ENCODE peak calls at places on chromosomes 11 and 22, in four cellular contexts. B is mucosa of descending colon, I is Caki2, Y is brain microvascular endothelial cell. G is an unnamed sample.

GRCh38 chr11:36016263-36016662 is 72.4 kb downstream of the LDLRAD3 start:
- DNase-seq in B (no peak), Y (no peak), I (no peak), G (no peak)

GRCh38 chr11:61267437-61267841 is 26.5 kb downstream of the PGA5 start:
- DNase-seq in Y (no peak), I (no peak), B (no peak), G (no peak)

GRCh38 chr22:42683599-42684283 is 34.5 kb upstream of the CYB5R3 start:
- DNase-seq in I (no peak), Y (no peak), B (peak), G (peak)

GRCh38 chr11:2675540-2675939 is 24.3 kb downstream of the KCNQ1OT1 start:
- DNase-seq in B (no peak), I (no peak), Y (no peak), G (no peak)

GRCh38 chr11:9405721-9406120 is 21.3 kb downstream of the IPO7 start:
- DNase-seq in B (no peak), Y (no peak), I (no peak), G (no peak)

GRCh38 chr22:39907605-39908097 is 6.8 kb downstream of the GRAP2 start:
- DNase-seq in Y (no peak), B (no peak), I (no peak), G (no peak)

GRCh38 chr11:4018641-4019040 is 76.0 kb upstream of the RRM1 start:
- DNase-seq in I (no peak), B (no peak), Y (no peak), G (no peak)

GRCh38 chr11:78256962-78257361 is 68.2 kb downstream of the USP35 start:
- DNase-seq in B (peak), Y (peak), I (no peak), G (peak)

GRCh38 chr11:4464216-4465159 is 15.4 kb downstream of the OR52K2 start:
- DNase-seq in I (peak), B (no peak), Y (no peak), G (no peak)

GRCh38 chr22:19810381-19811141 is 44.1 kb downstream of the GNB1L start:
- DNase-seq in I (no peak), Y (peak), B (no peak), G (no peak)

GRCh38 chr11:67382481-67383136 is 9.2 kb upstream of the RAD9A start:
- DNase-seq in Y (peak), B (no peak), I (peak), G (peak)

GRCh38 chr22:50208430-50208938 is 7.7 kb downstream of the SELENOO start:
- DNase-seq in B (no peak), I (no peak), Y (no peak), G (no peak)

GRCh38 chr22:22171357-22172218 is 73.0 kb upstream of the VPREB1 start:
- DNase-seq in Y (no peak), I (peak), B (no peak), G (no peak)

GRCh38 chr11:35112056-35112845 is 26.7 kb upstream of the CD44 start:
- DNase-seq in Y (peak), I (no peak), B (no peak), G (no peak)

G was measured in left ventricle myocardium superior.